ENCODE peak calls at places on chromosomes 11 and 22, in six cellular contexts. P is HAP-1; Q is astrocyte of the cerebellum; F is stimulated activated naive CD8-positive, alpha-beta T cell treated with anti-CD3 and anti-CD28 coated beads, Interleukin-15, Interleukin-2, amounts not matched to agents 100 U/mL and 50 U/mL, for 24 hours; T is GM12892; Y is activated CD4-positive, alpha-beta T cell treated with anti-CD3 and anti-CD28 coated beads, Interleukin-2, amount 50 U/mL, for 4 hours. B is an unnamed sample.

GRCh38 chr22:39095971-39096370 is 1.1 kb upstream of the APOBEC3H start:
- DNase-seq in P (no peak), Q (no peak), F (no peak), T (no peak), Y (no peak), B (no peak)

GRCh38 chr22:32803020-32803758 is 1.7 kb downstream of the TIMP3 start:
- DNase-seq in P (no peak), Q (no peak), F (no peak), T (no peak), Y (no peak), B (no peak)

GRCh38 chr22:48331691-48332220 is 1495.9 kb downstream of the BRD1 start:
- DNase-seq in P (no peak), Q (no peak), F (no peak), T (no peak), Y (no peak), B (no peak)

GRCh38 chr11:79220171-79220570 is 220.7 kb downstream of the TENM4 start:
- DNase-seq in P (no peak), Q (no peak), F (no peak), T (no peak), Y (no peak), B (no peak)

GRCh38 chr11:79794484-79795393 is 353.9 kb upstream of the TENM4 start:
- DNase-seq in P (no peak), Q (no peak), F (no peak), T (no peak), Y (no peak), B (no peak)

GRCh38 chr22:44521326-44521725 is 23.3 kb upstream of the RTL6 start:
- DNase-seq in P (no peak), Q (no peak), F (no peak), T (no peak), Y (no peak), B (no peak)

GRCh38 chr11:64770120-64770519 is 8.2 kb downstream of the SF1 start:
- DNase-seq in P (no peak), Q (no peak), F (no peak), T (no peak), Y (no peak), B (no peak)

GRCh38 chr11:109237636-109238035 is 184.4 kb upstream of the C11orf87 start:
- DNase-seq in P (no peak), Q (peak), F (no peak), T (no peak), Y (no peak), B (no peak)

GRCh38 chr22:49993649-49994360 is 18.8 kb downstream of the IL17REL start:
- DNase-seq in P (no peak), Q (no peak), F (no peak), T (no peak), Y (no peak), B (no peak)

GRCh38 chr11:14583252-14584105 is 60.1 kb upstream of the PDE3B start:
- DNase-seq in P (no peak), Q (no peak), F (no peak), T (no peak), Y (no peak), B (peak)

GRCh38 chr11:82229346-82229745 is 504.3 kb downstream of the FAM181B start:
- DNase-seq in P (peak), Q (peak), F (no peak), T (no peak), Y (no peak), B (no peak)

GRCh38 chr11:75386912-75387311 is 12.4 kb upstream of the RPS3 start:
- DNase-seq in P (no peak), Q (no peak), F (no peak), T (no peak), Y (no peak), B (no peak)

GRCh38 chr11:108757630-108758029 is 92.8 kb downstream of the DDX10 start:
- DNase-seq in P (no peak), Q (no peak), F (no peak), T (no peak), Y (no peak), B (no peak)

GRCh38 chr22:22574361-22574760 is 15.3 kb upstream of the PRAME start:
- DNase-seq in P (no peak), Q (no peak), F (no peak), T (no peak), Y (no peak), B (no peak)

GRCh38 chr22:36411589-36412258 is 24.0 kb upstream of the MYH9 start:
- DNase-seq in P (no peak), Q (no peak), F (peak), T (no peak), Y (peak), B (no peak)